ENCODE peak calls at places on chromosomes 2 and 18, in nine cellular contexts. T is GM23248, K is fibroblast of lung, Z is lung, G is right cardiac atrium, S is upper lobe of left lung, F is lower lobe of right lung, E is GM23338, O is MM.1S. M is an unnamed sample. For H3K4me1, the result is how much of the 10 kb centered on the place peaks cover.

GRCh38 chr2:168732506-168732905 is 69.9 kb upstream of the NOSTRIN start:
- DNase-seq in F (no peak), S (no peak), E (no peak), G (no peak), K (no peak), T (no peak), O (no peak), Z (no peak), M (no peak)

GRCh38 chr18:45771587-45771986 is 47.6 kb downstream of the SLC14A1 start:
- DNase-seq in E (no peak), G (no peak), O (no peak), F (no peak), S (no peak), Z (no peak), K (no peak), T (no peak), M (no peak)

GRCh38 chr2:234606906-234607305 is 110.0 kb upstream of the ARL4C start:
- DNase-seq in F (no peak), G (no peak), S (no peak), Z (no peak), K (peak), E (no peak), T (no peak), O (no peak), M (no peak)

GRCh38 chr18:73315381-73315780 is 447.6 kb upstream of the NETO1 start:
- DNase-seq in T (no peak), F (no peak), K (no peak), Z (no peak), E (no peak), O (no peak), G (no peak), S (no peak), M (no peak)

GRCh38 chr2:28071221-28071620 is 180.7 kb downstream of the BABAM2 start:
- DNase-seq in G (no peak), Z (no peak), E (no peak), K (no peak), S (no peak), O (no peak), F (no peak), T (no peak), M (no peak)

GRCh38 chr2:192026064-192026715 is 168.5 kb downstream of the TMEFF2 start:
- DNase-seq in O (no peak), S (no peak), E (peak), G (no peak), Z (no peak), K (peak), F (no peak), T (no peak), M (no peak)

GRCh38 chr18:51890762-51891161 is 449.2 kb upstream of the DCC start:
- DNase-seq in O (no peak), G (no peak), S (peak), F (no peak), Z (peak), E (no peak), T (peak), K (no peak), M (no peak)

GRCh38 chr18:12540751-12541150 is 117.2 kb downstream of the SPIRE1 start:
- DNase-seq in O (no peak), T (no peak), F (no peak), Z (no peak), S (no peak), K (no peak), E (no peak), G (no peak), M (no peak)

GRCh38 chr2:41321341-41321740 is 726.5 kb upstream of the PKDCC start:
- DNase-seq in G (no peak), T (no peak), E (no peak), O (no peak), S (no peak), Z (no peak), K (no peak), F (no peak), M (no peak)

GRCh38 chr18:22601481-22601880 is 183.8 kb upstream of the CTAGE1 start:
- DNase-seq in K (no peak), G (no peak), E (no peak), S (no peak), O (no peak), T (peak), F (no peak), Z (no peak), M (no peak)

GRCh38 chr2:25280066-25280687 is 61.5 kb downstream of the DNMT3A start:
- DNase-seq in K (no peak), Z (peak), O (no peak), G (no peak), T (no peak), F (peak), E (no peak), S (no peak), M (no peak)

GRCh38 chr2:176056411-176056810 is 27.4 kb downstream of the EVX2 start:
- DNase-seq in K (no peak), G (no peak), E (no peak), S (no peak), F (no peak), T (no peak), O (no peak), Z (no peak), M (no peak)

GRCh38 chr2:105919826-105920225 is 175.1 kb downstream of the NCK2 start:
- DNase-seq in Z (no peak), K (peak), S (no peak), F (no peak), O (no peak), T (peak), G (no peak), E (peak), M (no peak)

GRCh38 chr2:15708865-15709820 is 117.5 kb downstream of the DDX1 start:
- DNase-seq in F (no peak), E (no peak), K (no peak), S (no peak), G (no peak), O (no peak), Z (no peak), T (no peak), M (no peak)

GRCh38 chr2:34570266-34570872 is 971.3 kb upstream of the FAM98A start:
- DNase-seq in S (peak), F (no peak), T (peak), O (peak), K (no peak), Z (no peak), G (no peak), E (peak), M (no peak)

GRCh38 chr18:58394607-58395425 is 234.1 kb downstream of the ALPK2 start:
- DNase-seq in F (no peak), E (no peak), T (peak), Z (no peak), O (no peak), G (no peak), S (no peak), K (peak), M (no peak)

GRCh38 chr2:71789556-71790219 is 336.3 kb downstream of the DYSF start:
- DNase-seq in S (no peak), F (no peak), O (no peak), Z (no peak), T (peak), G (no peak), E (peak), K (no peak), M (no peak)

GRCh38 chr2:222290691-222291484 is 7.9 kb downstream of the PAX3 start:
- DNase-seq in F (no peak), Z (no peak), E (peak), S (no peak), O (no peak), T (peak), K (no peak), G (peak), M (no peak)

GRCh38 chr2:239271471-239272255 is 129.2 kb downstream of the HDAC4 start:
- DNase-seq in G (no peak), O (no peak), S (peak), Z (no peak), T (peak), K (peak), F (no peak), E (no peak), M (no peak)

GRCh38 chr2:45494275-45494977 is 116.6 kb downstream of the SRBD1 start:
- DNase-seq in Z (no peak), G (no peak), S (no peak), K (peak), T (peak), E (peak), O (peak), F (no peak), M (no peak)

GRCh38 chr18:24602156-24602555 is 141.7 kb downstream of the HRH4 start:
- DNase-seq in S (no peak), Z (no peak), K (no peak), E (no peak), O (no peak), G (no peak), F (no peak), T (no peak), M (no peak)

GRCh38 chr2:11411768-11412448 is 54.1 kb downstream of the E2F6 start:
- DNase-seq in T (peak), F (no peak), S (peak), G (no peak), Z (no peak), K (peak), O (peak), E (peak), M (peak)

GRCh38 chr2:71389379-71390072 is 57.9 kb downstream of the ZNF638 start:
- DNase-seq in O (no peak), K (no peak), S (no peak), G (no peak), T (no peak), Z (no peak), E (no peak), F (no peak), M (no peak)

GRCh38 chr18:13185675-13186198 is 32.8 kb upstream of the LDLRAD4 start:
- DNase-seq in F (no peak), K (no peak), S (no peak), E (no peak), O (no peak), G (peak), Z (no peak), T (no peak), M (peak)

GRCh38 chr2:204583773-204584172 is 38.5 kb downstream of the PARD3B start:
- DNase-seq in Z (no peak), K (no peak), O (no peak), S (no peak), F (no peak), E (no peak), G (no peak), T (peak), M (no peak)

GRCh38 chr2:215479536-215480240 is 43.8 kb upstream of the FN1 start:
- DNase-seq in S (no peak), T (no peak), G (no peak), O (no peak), Z (no peak), K (no peak), E (peak), F (no peak), M (no peak)

GRCh38 chr2:240322231-240322955 is 113.1 kb upstream of the GPC1 start:
- DNase-seq in O (no peak), K (peak), S (no peak), T (peak), F (no peak), E (no peak), G (no peak), Z (no peak), M (no peak)

GRCh38 chr18:21361297-21361880 is 119.4 kb downstream of the GREB1L start:
- DNase-seq in G (no peak), S (no peak), Z (no peak), K (no peak), F (no peak), T (peak), E (no peak), O (no peak), M (no peak)

GRCh38 chr18:31795747-31796146 is 35.1 kb upstream of the SLC25A52 start:
- DNase-seq in S (no peak), F (no peak), G (no peak), E (no peak), Z (no peak), O (no peak), T (no peak), K (no peak), M (no peak)

DNA sequence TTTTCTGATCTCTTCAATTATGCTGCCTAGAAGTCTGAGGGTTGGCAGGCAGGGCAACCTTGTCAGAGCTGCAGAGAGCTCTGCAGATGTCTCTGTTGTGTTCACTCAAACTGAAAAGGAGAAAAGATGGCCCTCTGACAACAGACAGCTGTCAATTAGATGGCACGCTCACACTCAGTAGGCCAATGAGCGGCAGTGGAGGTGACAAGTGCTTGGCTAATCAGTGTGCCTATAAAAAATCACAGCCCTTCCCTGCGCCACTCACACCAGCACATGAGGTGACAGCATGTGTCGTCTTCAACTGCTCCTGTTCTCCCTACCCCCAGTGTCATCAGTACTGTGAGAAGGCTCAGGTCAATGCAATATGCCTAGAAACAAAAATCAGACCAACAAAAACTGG is 203.9 kb downstream of the TCF4 start:
- DNase-seq in F (no peak), O (no peak), Z (no peak), S (no peak), G (no peak), E (no peak), T (no peak), K (no peak), M (no peak)
- H3K27ac ChIP-seq in F (no peak), O (no peak), Z (no peak), S (no peak), G (no peak), E (no peak), T (no peak), K (no peak), M (no peak)

DNA sequence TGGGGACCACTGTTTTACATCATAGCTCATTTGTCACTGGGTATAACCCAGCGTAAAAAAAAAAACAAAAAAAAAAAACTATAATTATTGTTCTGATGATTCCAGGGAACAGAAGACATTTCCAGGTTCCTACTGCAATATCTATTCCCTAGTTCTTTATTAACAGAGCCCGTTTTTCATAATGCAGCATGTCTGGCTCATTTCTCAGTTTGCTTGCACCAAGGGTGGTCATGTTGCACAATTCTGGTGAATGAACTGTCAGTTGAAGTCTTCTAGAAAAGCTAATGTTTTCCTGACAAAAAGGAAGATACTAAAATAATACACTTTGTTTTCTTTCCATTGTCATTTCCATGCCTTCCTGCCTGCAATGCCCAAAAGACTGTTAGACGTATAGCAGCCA is 180.1 kb downstream of the RDH14 start:
- DNase-seq in T (no peak), F (no peak), E (no peak), K (peak), G (no peak), Z (no peak), O (no peak), S (no peak), M (no peak)
- H3K4me1 ChIP-seq in T (under half), F (under half), E (under half), K (under half), G (under half), Z (under half), O (under half), S (under half), M (under half)

GRCh38 chr2:44444881-44445280 is 83.1 kb downstream of the CAMKMT start:
- DNase-seq in Z (no peak), F (no peak), K (no peak), G (no peak), E (no peak), O (no peak), S (no peak), T (no peak), M (no peak)
- H3K27ac ChIP-seq in Z (no peak), F (no peak), K (no peak), G (no peak), E (no peak), O (no peak), S (no peak), T (no peak), M (no peak)

DNA sequence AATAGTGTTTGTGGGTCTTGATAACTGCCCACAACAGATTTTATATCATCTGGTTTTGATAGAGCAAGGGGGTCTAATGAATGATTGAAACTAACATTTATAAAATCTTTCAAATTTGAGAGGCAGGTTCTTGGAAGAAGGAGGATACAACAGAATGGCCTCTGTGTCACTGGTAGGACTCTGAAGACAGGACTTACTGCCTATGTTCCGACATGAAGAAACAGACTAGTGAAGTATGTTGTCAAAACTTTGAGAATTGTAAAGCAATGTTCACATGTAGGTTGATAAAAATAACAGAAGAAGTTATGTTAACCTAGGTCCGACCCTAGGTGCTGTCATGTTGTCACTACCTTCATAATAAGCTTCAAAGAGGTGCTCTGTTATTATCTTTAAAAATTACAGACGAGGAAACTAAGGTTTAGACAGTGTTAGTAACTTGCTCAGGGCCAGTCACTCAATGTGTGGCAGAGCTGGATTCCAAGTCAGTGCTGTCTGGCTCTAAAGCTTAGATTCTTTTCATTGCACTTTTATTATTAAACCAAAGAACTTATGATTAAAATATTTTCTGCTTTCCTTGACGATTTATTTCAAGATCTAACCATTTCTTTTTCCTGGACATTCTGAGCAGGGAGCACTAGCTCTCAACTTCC is 146.2 kb downstream of the RPIA start:
- DNase-seq in S (no peak), E (no peak), F (no peak), T (no peak), O (no peak), K (no peak), Z (no peak), G (no peak), M (no peak)
- H3K4me1 ChIP-seq in S (under half), E (under half), F (under half), T (under half), O (under half), K (under half), Z (under half), G (under half), M (under half)

DNA sequence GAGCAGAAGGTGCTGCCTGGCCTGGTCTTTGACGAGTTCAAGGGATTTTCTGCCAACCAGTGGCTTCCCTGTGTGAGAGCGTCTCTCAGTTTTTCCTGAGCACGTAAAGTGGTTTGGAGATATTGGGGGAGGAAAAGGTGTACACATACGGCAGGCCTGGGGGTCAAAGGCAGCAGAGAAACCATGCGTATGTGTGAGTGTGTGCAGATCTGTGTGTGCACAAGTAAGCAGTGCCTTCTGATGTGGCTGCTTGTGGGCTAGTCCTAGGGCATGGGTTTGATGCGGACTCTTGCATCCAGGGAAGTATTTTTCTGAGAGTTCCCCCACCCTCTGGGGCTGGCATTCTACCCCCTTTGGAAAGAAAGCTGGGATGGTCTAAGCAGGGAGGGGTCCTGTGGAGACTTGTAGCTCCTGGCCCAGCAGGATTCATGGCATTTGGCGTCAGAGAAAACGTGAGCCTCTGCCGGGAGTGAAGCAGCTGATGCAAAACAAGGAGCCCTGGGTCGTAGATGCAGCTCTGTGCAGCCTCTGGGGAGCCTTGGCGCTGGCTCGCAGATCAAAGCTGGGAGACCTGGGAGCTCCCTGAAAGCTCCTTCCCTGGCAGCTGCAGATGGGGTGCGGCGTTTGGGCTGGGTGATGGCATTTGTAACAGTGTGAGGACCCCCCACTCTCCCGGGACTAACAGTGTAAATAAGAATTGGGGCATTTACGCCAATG is 148.2 kb downstream of the KLHL29 start:
- DNase-seq in K (no peak), E (peak), G (peak), F (no peak), S (no peak), O (no peak), T (no peak), Z (no peak), M (no peak)
- H3K27ac ChIP-seq in K (no peak), E (peak), G (no peak), F (no peak), S (no peak), O (no peak), T (no peak), Z (no peak), M (no peak)

GRCh38 chr2:49043405-49043982 is 110.8 kb downstream of the FSHR start:
- DNase-seq in G (no peak), K (no peak), F (no peak), S (no peak), T (no peak), O (no peak), E (no peak), Z (no peak), M (no peak)
- H3K4me1 ChIP-seq in G (under half), K (under half), F (under half), S (under half), T (under half), O (under half), E (under half), Z (under half), M (under half)

GRCh38 chr2:32627441-32627900 is 379 bp upstream of the TTC27 start:
- DNase-seq in G (peak), S (peak), T (peak), O (peak), F (peak), Z (peak), E (peak), K (peak), M (no peak)
- H3K27ac ChIP-seq in G (peak), S (peak), T (peak), O (peak), F (peak), Z (peak), E (peak), K (peak), M (peak)

M was measured in heart left ventricle.